ENCODE peak calls at places on chromosomes 13 and 19, in five cellular contexts. N is Peyer's patch, I is breast epithelium, Z is left ventricle myocardium inferior, Q is tibial artery. W is an unnamed sample. For H3K4me1, the result is how much of the 10 kb centered on the place peaks cover.

GRCh38 chr13:113358653-113359052 is 5.3 kb downstream of the GRTP1 start:
- DNase-seq in N (no peak), I (no peak), Z (no peak), Q (no peak), W (no peak)

GRCh38 chr13:45737571-45738002 is 35.5 kb downstream of the CBY2 start:
- DNase-seq in N (no peak), I (no peak), Z (no peak), Q (no peak), W (no peak)

GRCh38 chr13:23510544-23510916 is 59.7 kb upstream of the TNFRSF19 start:
- DNase-seq in N (no peak), I (no peak), Z (no peak), Q (no peak), W (no peak)

GRCh38 chr19:16153582-16154336 is 10.3 kb downstream of the HSH2D start:
- DNase-seq in N (no peak), I (no peak), Z (no peak), Q (no peak), W (no peak)

GRCh38 chr19:55146648-55147218 is 2.3 kb downstream of the TNNT1 start:
- DNase-seq in N (no peak), I (no peak), Z (no peak), Q (no peak), W (no peak)

GRCh38 chr19:8001651-8001994 is 3.8 kb downstream of the ELAVL1 start:
- DNase-seq in N (no peak), I (no peak), Z (no peak), Q (no peak), W (no peak)

GRCh38 chr19:54160182-54160811 is 776 bp upstream of the LENG1 start:
- DNase-seq in N (no peak), I (no peak), Z (no peak), Q (no peak), W (no peak)

GRCh38 chr19:42467437-42467760 is 24.7 kb upstream of the CXCL17 start:
- DNase-seq in N (no peak), I (no peak), Z (no peak), Q (no peak), W (no peak)

GRCh38 chr19:7679017-7679720 is 1.5 kb upstream of the TRAPPC5 start:
- DNase-seq in N (no peak), I (no peak), Z (no peak), Q (no peak), W (no peak)

GRCh38 chr19:24054044-24054935 is 32.7 kb upstream of the ZNF254 start:
- DNase-seq in N (no peak), I (no peak), Z (no peak), Q (no peak), W (no peak)

GRCh38 chr13:25738342-25738771 is 313.5 kb downstream of the SHISA2 start:
- DNase-seq in N (no peak), I (no peak), Z (no peak), Q (no peak), W (no peak)

GRCh38 chr19:39539165-39539518 is 819 bp downstream of the EID2 start:
- DNase-seq in N (no peak), I (no peak), Z (no peak), Q (no peak), W (no peak)

GRCh38 chr19:47239610-47240296 is 8.8 kb upstream of the BBC3 start:
- DNase-seq in N (peak), I (no peak), Z (peak), Q (peak), W (no peak)

GRCh38 chr19:46453661-46454060 is 17.7 kb downstream of the PNMA8A start:
- DNase-seq in N (no peak), I (no peak), Z (no peak), Q (no peak), W (no peak)

GRCh38 chr19:29841559-29842367 is 30.0 kb downstream of the CCNE1 start:
- DNase-seq in N (no peak), I (no peak), Z (no peak), Q (no peak), W (no peak)

GRCh38 chr13:53545340-53545941 is 516.8 kb downstream of the OLFM4 start:
- DNase-seq in N (no peak), I (no peak), Z (no peak), Q (no peak), W (no peak)

GRCh38 chr13:112073245-112074138 is 6.5 kb downstream of the SOX1 start:
- DNase-seq in N (no peak), I (no peak), Z (no peak), Q (no peak), W (peak)

GRCh38 chr19:24046550-24046949 is 40.4 kb upstream of the ZNF254 start:
- DNase-seq in N (no peak), I (no peak), Z (no peak), Q (no peak), W (no peak)

GRCh38 chr19:31347828-31348314 is 1.4 kb downstream of the TSHZ3 start:
- DNase-seq in N (no peak), I (no peak), Z (no peak), Q (no peak), W (no peak)

GRCh38 chr13:20073775-20074174 is 87.1 kb downstream of the GJA3 start:
- DNase-seq in N (no peak), I (no peak), Z (no peak), Q (no peak), W (no peak)

GRCh38 chr13:71591380-71591779 is 275.6 kb downstream of the DACH1 start:
- DNase-seq in N (no peak), I (no peak), Z (no peak), Q (no peak), W (no peak)
- H3K4me1 ChIP-seq in N (under half), I (under half), Z (under half), Q (under half), W (under half)

DNA sequence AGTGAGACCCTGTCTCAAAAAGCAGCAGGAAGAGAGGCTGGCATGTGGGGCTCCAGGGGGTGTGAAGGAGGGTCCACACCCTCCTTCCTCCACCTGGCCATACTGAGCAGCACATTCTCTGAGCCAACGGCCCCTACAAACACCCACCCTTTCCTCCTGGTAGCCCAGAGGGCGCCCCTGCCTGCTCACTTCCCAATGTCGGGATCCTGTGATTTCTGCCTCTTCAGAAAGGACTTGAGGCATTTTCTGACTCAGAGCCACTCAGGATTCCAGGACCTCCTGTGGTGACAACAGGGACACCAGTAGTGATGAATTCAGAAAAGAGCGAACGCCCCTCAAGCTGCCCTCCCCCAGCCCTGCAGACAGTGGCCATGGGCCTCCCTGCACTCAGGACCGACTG is 36.9 kb upstream of the LDLR start:
- DNase-seq in N (no peak), I (no peak), Z (no peak), Q (no peak), W (no peak)
- H3K4me1 ChIP-seq in N (under half), I (under half), Z (under half), Q (under half), W (under half)

GRCh38 chr13:106525865-106526264 is 9.6 kb downstream of the EFNB2 start:
- DNase-seq in N (no peak), I (no peak), Z (no peak), Q (no peak), W (no peak)
- H3K4me1 ChIP-seq in N (under half), I (under half), Z (under half), Q (under half), W (half or more)

GRCh38 chr13:50235604-50236003 is 220.4 kb downstream of the KCNRG start:
- DNase-seq in N (no peak), I (no peak), Z (no peak), Q (no peak), W (no peak)
- H3K4me1 ChIP-seq in N (under half), I (under half), Z (under half), Q (under half), W (under half)

DNA sequence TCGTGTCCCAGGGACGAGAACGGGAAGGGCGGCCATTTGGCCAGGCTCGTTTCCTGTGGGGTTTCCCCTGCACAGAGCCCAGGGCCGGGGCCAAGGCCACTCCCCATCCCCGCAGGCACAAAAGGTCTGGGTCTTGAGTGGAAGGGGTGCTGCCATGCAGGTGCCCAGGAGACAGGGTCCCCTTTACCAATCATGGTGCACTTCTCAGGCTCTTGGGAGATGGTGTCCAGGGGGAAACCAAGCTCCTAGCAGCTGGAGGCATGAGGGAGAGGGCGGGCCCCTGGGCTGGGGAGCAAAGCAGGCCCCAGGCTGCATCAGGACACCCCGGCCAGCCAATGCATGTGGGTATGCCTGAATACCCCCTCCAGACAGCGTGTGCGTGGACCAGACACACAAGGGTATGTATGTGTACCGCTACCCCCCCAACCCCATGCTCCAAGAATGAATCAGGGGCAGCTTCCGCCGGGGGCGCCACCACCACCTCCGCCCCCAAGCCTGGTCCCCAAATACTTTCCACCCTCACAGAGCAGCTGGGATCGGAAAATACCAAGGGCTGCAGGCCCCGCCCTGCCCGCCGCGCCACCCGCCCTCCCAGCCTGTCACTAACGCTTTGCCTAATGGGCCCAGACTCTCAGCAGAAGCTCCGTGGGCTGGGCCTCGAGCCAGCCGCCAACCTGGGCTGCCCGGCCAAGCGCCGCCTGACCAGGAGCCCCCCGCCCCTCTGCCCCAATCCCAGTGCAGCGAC is 37.6 kb upstream of the NANOS3 start:
- DNase-seq in N (peak), I (peak), Z (peak), Q (peak), W (peak)
- H3K4me1 ChIP-seq in N (under half), I (under half), Z (half or more), Q (under half), W (half or more)

GRCh38 chr19:35168261-35168660 is 13.7 kb downstream of the FXYD5 start:
- DNase-seq in N (no peak), I (no peak), Z (no peak), Q (no peak), W (no peak)
- H3K4me1 ChIP-seq in N (under half), I (under half), Z (under half), Q (under half), W (under half)

DNA sequence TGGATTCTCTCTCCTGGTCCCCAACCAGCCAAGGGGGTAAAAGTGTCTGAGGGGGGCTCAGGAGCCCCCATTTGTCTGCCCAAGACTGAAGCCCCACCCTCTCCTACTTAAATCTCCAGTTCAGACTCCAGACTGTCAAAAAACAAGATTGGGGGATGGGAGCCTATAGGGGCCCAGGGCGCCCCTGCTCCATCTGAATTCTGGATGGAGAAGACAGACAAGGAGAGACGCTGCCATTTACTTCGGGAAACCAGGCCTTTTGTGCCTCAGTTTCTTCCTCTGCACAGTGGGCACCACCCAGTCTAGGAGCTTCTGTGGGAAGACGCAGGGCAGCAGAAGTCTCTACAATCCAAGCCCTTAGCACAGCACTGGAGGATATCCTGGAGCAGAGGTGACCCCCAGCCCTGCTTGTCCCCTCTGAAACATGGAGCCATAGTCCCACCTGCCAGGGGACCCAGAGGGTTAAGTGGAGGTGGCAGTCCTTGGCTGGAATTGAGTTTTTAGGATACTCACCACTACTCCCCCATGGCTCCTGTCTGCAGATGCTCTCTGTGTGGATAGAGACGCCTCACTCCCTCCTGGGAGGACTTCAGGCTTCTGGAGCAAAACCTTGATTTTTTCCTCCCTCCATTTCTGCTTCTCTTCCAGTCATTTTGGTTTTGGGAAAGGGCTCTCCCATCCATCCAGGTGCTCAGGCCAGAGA is 1.7 kb upstream of the CRLF1 start:
- DNase-seq in N (no peak), I (no peak), Z (no peak), Q (no peak), W (no peak)
- H3K4me1 ChIP-seq in N (under half), I (under half), Z (half or more), Q (under half), W (half or more)

W was measured in suprapubic skin.